ENCODE peak calls at places on chromosomes 6 and 20, in six cellular contexts. One of them, this sample, is unnamed.

GRCh38 chr20:44703956-44704488 is 11.1 kb upstream of the CCN5 start:
- DNase-seq in astrocyte of the spinal cord: no peak
- DNase-seq in breast epithelium: no peak
- DNase-seq in colonic mucosa: no peak
- DNase-seq in RWPE1: no peak
- DNase-seq in LNCaP clone FGC: no peak
- DNase-seq in this sample: no peak

GRCh38 chr6:155524249-155524651 is 68.6 kb upstream of the NOX3 start:
- DNase-seq in colonic mucosa: no peak
- DNase-seq in breast epithelium: no peak
- DNase-seq in LNCaP clone FGC: no peak
- DNase-seq in RWPE1: peak
- DNase-seq in astrocyte of the spinal cord: peak
- DNase-seq in this sample: no peak

GRCh38 chr6:109918227-109918626 is 59.9 kb upstream of the GPR6 start:
- DNase-seq in RWPE1: no peak
- DNase-seq in breast epithelium: no peak
- DNase-seq in astrocyte of the spinal cord: no peak
- DNase-seq in colonic mucosa: no peak
- DNase-seq in LNCaP clone FGC: no peak
- DNase-seq in this sample: no peak

GRCh38 chr20:37397954-37398749 is 52.2 kb downstream of the SRC start:
- DNase-seq in breast epithelium: no peak
- DNase-seq in colonic mucosa: no peak
- DNase-seq in RWPE1: no peak
- DNase-seq in LNCaP clone FGC: no peak
- DNase-seq in astrocyte of the spinal cord: no peak
- DNase-seq in this sample: no peak

GRCh38 chr6:169961772-169962561 is 210.5 kb downstream of the ERMARD start:
- DNase-seq in astrocyte of the spinal cord: no peak
- DNase-seq in LNCaP clone FGC: no peak
- DNase-seq in RWPE1: no peak
- DNase-seq in breast epithelium: peak
- DNase-seq in colonic mucosa: peak
- DNase-seq in this sample: no peak

GRCh38 chr6:28907394-28907793 is 16.4 kb downstream of the TRIM27 start:
- DNase-seq in breast epithelium: no peak
- DNase-seq in RWPE1: no peak
- DNase-seq in LNCaP clone FGC: no peak
- DNase-seq in astrocyte of the spinal cord: peak
- DNase-seq in colonic mucosa: no peak
- DNase-seq in this sample: no peak

GRCh38 chr20:34922654-34923381 is 32.8 kb downstream of the GSS start:
- DNase-seq in breast epithelium: peak
- DNase-seq in RWPE1: peak
- DNase-seq in astrocyte of the spinal cord: peak
- DNase-seq in LNCaP clone FGC: peak
- DNase-seq in colonic mucosa: no peak
- DNase-seq in this sample: no peak

GRCh38 chr6:26352315-26352714 is 12.7 kb upstream of the BTN3A2 start:
- DNase-seq in colonic mucosa: no peak
- DNase-seq in RWPE1: no peak
- DNase-seq in astrocyte of the spinal cord: no peak
- DNase-seq in LNCaP clone FGC: no peak
- DNase-seq in breast epithelium: no peak
- DNase-seq in this sample: no peak

GRCh38 chr6:24646771-24647170 is 780 bp upstream of the KIAA0319 start:
- DNase-seq in colonic mucosa: no peak
- DNase-seq in LNCaP clone FGC: peak
- DNase-seq in astrocyte of the spinal cord: no peak
- DNase-seq in breast epithelium: no peak
- DNase-seq in RWPE1: peak
- DNase-seq in this sample: no peak

GRCh38 chr20:31712564-31713311 is 9.9 kb downstream of the BCL2L1 start:
- DNase-seq in colonic mucosa: peak
- DNase-seq in breast epithelium: peak
- DNase-seq in LNCaP clone FGC: peak
- DNase-seq in RWPE1: peak
- DNase-seq in astrocyte of the spinal cord: peak
- DNase-seq in this sample: peak

GRCh38 chr6:26197736-26198625 is 110.8 kb downstream of the HFE start:
- DNase-seq in breast epithelium: peak
- DNase-seq in RWPE1: no peak
- DNase-seq in astrocyte of the spinal cord: peak
- DNase-seq in colonic mucosa: peak
- DNase-seq in LNCaP clone FGC: no peak
- DNase-seq in this sample: no peak

GRCh38 chr6:142783499-142783898 is 161.5 kb downstream of the HIVEP2 start:
- DNase-seq in breast epithelium: no peak
- DNase-seq in colonic mucosa: no peak
- DNase-seq in RWPE1: no peak
- DNase-seq in LNCaP clone FGC: no peak
- DNase-seq in astrocyte of the spinal cord: no peak
- DNase-seq in this sample: no peak

GRCh38 chr6:10412165-10412947 is 2.5 kb downstream of the TFAP2A start:
- DNase-seq in colonic mucosa: no peak
- DNase-seq in breast epithelium: peak
- DNase-seq in RWPE1: peak
- DNase-seq in astrocyte of the spinal cord: peak
- DNase-seq in LNCaP clone FGC: no peak
- DNase-seq in this sample: no peak

GRCh38 chr6:143634486-143634885 is 43.3 kb upstream of the PHACTR2 start:
- DNase-seq in astrocyte of the spinal cord: no peak
- DNase-seq in breast epithelium: no peak
- DNase-seq in LNCaP clone FGC: peak
- DNase-seq in colonic mucosa: no peak
- DNase-seq in RWPE1: peak
- DNase-seq in this sample: no peak

GRCh38 chr20:18224968-18225568 is 63.3 kb upstream of the ZNF133 start:
- DNase-seq in breast epithelium: peak
- DNase-seq in colonic mucosa: peak
- DNase-seq in RWPE1: peak
- DNase-seq in astrocyte of the spinal cord: peak
- DNase-seq in LNCaP clone FGC: no peak
- DNase-seq in this sample: no peak

GRCh38 chr6:24543683-24544082 is 48.9 kb downstream of the ALDH5A1 start:
- DNase-seq in RWPE1: no peak
- DNase-seq in breast epithelium: no peak
- DNase-seq in astrocyte of the spinal cord: no peak
- DNase-seq in colonic mucosa: no peak
- DNase-seq in LNCaP clone FGC: no peak
- DNase-seq in this sample: no peak

GRCh38 chr20:58389324-58389967 is 417 bp downstream of the VAPB start:
- DNase-seq in LNCaP clone FGC: no peak
- DNase-seq in colonic mucosa: peak
- DNase-seq in RWPE1: peak
- DNase-seq in astrocyte of the spinal cord: peak
- DNase-seq in breast epithelium: no peak
- DNase-seq in this sample: no peak

GRCh38 chr6:125795301-125795700 is 4.5 kb downstream of the NCOA7 start:
- DNase-seq in colonic mucosa: no peak
- DNase-seq in breast epithelium: no peak
- DNase-seq in RWPE1: no peak
- DNase-seq in LNCaP clone FGC: no peak
- DNase-seq in astrocyte of the spinal cord: no peak
- DNase-seq in this sample: no peak

GRCh38 chr6:160027076-160027475 is 58.2 kb downstream of the IGF2R start:
- DNase-seq in astrocyte of the spinal cord: no peak
- DNase-seq in RWPE1: no peak
- DNase-seq in colonic mucosa: no peak
- DNase-seq in LNCaP clone FGC: no peak
- DNase-seq in breast epithelium: no peak
- DNase-seq in this sample: no peak

GRCh38 chr20:33589059-33589458 is 73.1 kb upstream of the C20orf144 start:
- DNase-seq in RWPE1: no peak
- DNase-seq in colonic mucosa: no peak
- DNase-seq in astrocyte of the spinal cord: no peak
- DNase-seq in breast epithelium: no peak
- DNase-seq in LNCaP clone FGC: no peak
- DNase-seq in this sample: no peak

GRCh38 chr20:4233520-4233919 is 218.2 kb upstream of the RNF24 start:
- DNase-seq in colonic mucosa: no peak
- DNase-seq in breast epithelium: no peak
- DNase-seq in RWPE1: no peak
- DNase-seq in astrocyte of the spinal cord: no peak
- DNase-seq in LNCaP clone FGC: no peak
- DNase-seq in this sample: no peak
- TF ChIP-seq CTCF in colonic mucosa: no peak
- TF ChIP-seq CTCF in breast epithelium: no peak
- TF ChIP-seq CTCF in RWPE1: no peak
- TF ChIP-seq CTCF in astrocyte of the spinal cord: peak
- TF ChIP-seq CTCF in LNCaP clone FGC: peak
- TF ChIP-seq CTCF in this sample: no peak

GRCh38 chr6:30075987-30076311 is 380 bp upstream of the RNF39 start:
- DNase-seq in LNCaP clone FGC: no peak
- DNase-seq in RWPE1: peak
- DNase-seq in astrocyte of the spinal cord: no peak
- DNase-seq in breast epithelium: peak
- DNase-seq in colonic mucosa: no peak
- DNase-seq in this sample: no peak
- TF ChIP-seq CTCF in LNCaP clone FGC: no peak
- TF ChIP-seq CTCF in RWPE1: peak
- TF ChIP-seq CTCF in astrocyte of the spinal cord: no peak
- TF ChIP-seq CTCF in breast epithelium: no peak
- TF ChIP-seq CTCF in colonic mucosa: peak
- TF ChIP-seq CTCF in this sample: no peak

DNA sequence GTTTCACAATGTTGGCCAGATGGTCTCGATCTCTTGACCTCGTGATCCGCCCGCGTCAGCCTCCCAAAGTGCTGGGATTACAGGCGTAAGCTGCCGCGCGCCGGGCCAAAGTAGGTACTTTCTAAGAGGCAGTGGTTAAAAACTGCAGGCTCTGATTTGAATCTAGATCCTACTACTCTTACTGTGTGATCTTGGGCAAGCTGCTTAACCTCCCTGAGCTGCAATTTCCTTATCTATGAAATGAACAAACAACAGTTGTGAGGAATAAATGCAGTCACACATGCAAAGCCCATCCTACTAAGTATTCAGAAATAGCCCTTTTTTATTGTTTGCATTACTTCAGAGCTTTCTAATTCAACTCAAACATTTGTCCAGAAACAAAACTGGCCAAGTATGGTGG is 2.9 kb downstream of the FAXC start:
- DNase-seq in RWPE1: no peak
- DNase-seq in LNCaP clone FGC: no peak
- DNase-seq in breast epithelium: no peak
- DNase-seq in colonic mucosa: no peak
- DNase-seq in astrocyte of the spinal cord: no peak
- DNase-seq in this sample: no peak
- TF ChIP-seq CTCF in RWPE1: no peak
- TF ChIP-seq CTCF in LNCaP clone FGC: no peak
- TF ChIP-seq CTCF in breast epithelium: no peak
- TF ChIP-seq CTCF in colonic mucosa: no peak
- TF ChIP-seq CTCF in astrocyte of the spinal cord: no peak
- TF ChIP-seq CTCF in this sample: no peak

GRCh38 chr20:4560667-4561066 is 161.0 kb upstream of the PRND start:
- DNase-seq in colonic mucosa: no peak
- DNase-seq in LNCaP clone FGC: no peak
- DNase-seq in RWPE1: no peak
- DNase-seq in astrocyte of the spinal cord: peak
- DNase-seq in breast epithelium: no peak
- DNase-seq in this sample: no peak
- TF ChIP-seq CTCF in colonic mucosa: no peak
- TF ChIP-seq CTCF in LNCaP clone FGC: no peak
- TF ChIP-seq CTCF in RWPE1: no peak
- TF ChIP-seq CTCF in astrocyte of the spinal cord: no peak
- TF ChIP-seq CTCF in breast epithelium: no peak
- TF ChIP-seq CTCF in this sample: no peak

GRCh38 chr6:93079061-93079460 is 340.3 kb downstream of the EPHA7 start:
- DNase-seq in breast epithelium: no peak
- DNase-seq in LNCaP clone FGC: no peak
- DNase-seq in astrocyte of the spinal cord: no peak
- DNase-seq in colonic mucosa: no peak
- DNase-seq in RWPE1: no peak
- DNase-seq in this sample: no peak
- TF ChIP-seq CTCF in breast epithelium: no peak
- TF ChIP-seq CTCF in LNCaP clone FGC: no peak
- TF ChIP-seq CTCF in astrocyte of the spinal cord: no peak
- TF ChIP-seq CTCF in colonic mucosa: no peak
- TF ChIP-seq CTCF in RWPE1: no peak
- TF ChIP-seq CTCF in this sample: no peak

GRCh38 chr6:116279232-116280160 is at the start of gene TSPYL1:
- DNase-seq in breast epithelium: peak
- DNase-seq in RWPE1: peak
- DNase-seq in colonic mucosa: peak
- DNase-seq in LNCaP clone FGC: peak
- DNase-seq in astrocyte of the spinal cord: peak
- DNase-seq in this sample: peak
- TF ChIP-seq CTCF in breast epithelium: no peak
- TF ChIP-seq CTCF in RWPE1: no peak
- TF ChIP-seq CTCF in colonic mucosa: no peak
- TF ChIP-seq CTCF in LNCaP clone FGC: peak
- TF ChIP-seq CTCF in astrocyte of the spinal cord: no peak
- TF ChIP-seq CTCF in this sample: no peak